ENCODE peak calls at places on chromosome 3, in eight cellular contexts. One of them, this sample, is unnamed.

GRCh38 chr3:89332311-89333159 is 225.1 kb downstream of the EPHA3 start:
- DNase-seq in SJSA1: no peak
- DNase-seq in tibial artery: no peak
- DNase-seq in CD4-positive, CD25-positive, alpha-beta regulatory T cell: no peak
- DNase-seq in heart left ventricle: no peak
- DNase-seq in fibroblast of lung: peak; percentile 7
- DNase-seq in colonic mucosa: no peak
- DNase-seq in heart right ventricle: no peak
- DNase-seq in this sample: no peak

GRCh38 chr3:58536501-58537411 is at the start of gene ACOX2:
- DNase-seq in SJSA1: no peak
- DNase-seq in tibial artery: peak; percentile 78
- DNase-seq in CD4-positive, CD25-positive, alpha-beta regulatory T cell: no peak
- DNase-seq in heart left ventricle: peak; percentile 83
- DNase-seq in fibroblast of lung: peak; percentile 79
- DNase-seq in colonic mucosa: peak; percentile 66
- DNase-seq in heart right ventricle: peak; percentile 74
- DNase-seq in this sample: no peak

GRCh38 chr3:184565421-184566211 is 4.0 kb downstream of the EPHB3 start:
- DNase-seq in SJSA1: peak; percentile 58
- DNase-seq in tibial artery: no peak
- DNase-seq in CD4-positive, CD25-positive, alpha-beta regulatory T cell: no peak
- DNase-seq in heart left ventricle: no peak
- DNase-seq in fibroblast of lung: peak; percentile 84
- DNase-seq in colonic mucosa: peak; percentile 91
- DNase-seq in heart right ventricle: no peak
- DNase-seq in this sample: no peak

GRCh38 chr3:112604536-112604935 is 36.4 kb downstream of the CCDC80 start:
- DNase-seq in SJSA1: peak; percentile 11
- DNase-seq in tibial artery: no peak
- DNase-seq in CD4-positive, CD25-positive, alpha-beta regulatory T cell: no peak
- DNase-seq in heart left ventricle: no peak
- DNase-seq in fibroblast of lung: peak; percentile 94
- DNase-seq in colonic mucosa: no peak
- DNase-seq in heart right ventricle: no peak
- DNase-seq in this sample: no peak

GRCh38 chr3:117920240-117920923 is 1114.3 kb downstream of the IGSF11 start:
- DNase-seq in SJSA1: no peak
- DNase-seq in tibial artery: no peak
- DNase-seq in CD4-positive, CD25-positive, alpha-beta regulatory T cell: no peak
- DNase-seq in heart left ventricle: no peak
- DNase-seq in fibroblast of lung: no peak
- DNase-seq in colonic mucosa: no peak
- DNase-seq in heart right ventricle: no peak
- DNase-seq in this sample: no peak

GRCh38 chr3:59514865-59515482 is 465.1 kb upstream of the CFAP20DC start:
- DNase-seq in SJSA1: no peak
- DNase-seq in tibial artery: no peak
- DNase-seq in CD4-positive, CD25-positive, alpha-beta regulatory T cell: no peak
- DNase-seq in heart left ventricle: no peak
- DNase-seq in fibroblast of lung: no peak
- DNase-seq in colonic mucosa: no peak
- DNase-seq in heart right ventricle: no peak
- DNase-seq in this sample: no peak

GRCh38 chr3:178079966-178080365 is 456.3 kb upstream of the KCNMB2 start:
- DNase-seq in SJSA1: no peak
- DNase-seq in tibial artery: no peak
- DNase-seq in CD4-positive, CD25-positive, alpha-beta regulatory T cell: no peak
- DNase-seq in heart left ventricle: no peak
- DNase-seq in fibroblast of lung: no peak
- DNase-seq in colonic mucosa: no peak
- DNase-seq in heart right ventricle: no peak
- DNase-seq in this sample: no peak

GRCh38 chr3:104632947-104633346 is 733.8 kb upstream of the ALCAM start:
- DNase-seq in SJSA1: peak; percentile 9
- DNase-seq in tibial artery: no peak
- DNase-seq in CD4-positive, CD25-positive, alpha-beta regulatory T cell: no peak
- DNase-seq in heart left ventricle: no peak
- DNase-seq in fibroblast of lung: no peak
- DNase-seq in colonic mucosa: no peak
- DNase-seq in heart right ventricle: no peak
- DNase-seq in this sample: no peak

GRCh38 chr3:98343647-98344507 is 9.8 kb upstream of the OR5K4 start:
- DNase-seq in SJSA1: peak; percentile 21
- DNase-seq in tibial artery: no peak
- DNase-seq in CD4-positive, CD25-positive, alpha-beta regulatory T cell: no peak
- DNase-seq in heart left ventricle: no peak
- DNase-seq in fibroblast of lung: peak; percentile 17
- DNase-seq in colonic mucosa: peak; percentile 48
- DNase-seq in heart right ventricle: no peak
- DNase-seq in this sample: no peak

GRCh38 chr3:64187065-64187959 is 38.0 kb downstream of the PRICKLE2 start:
- DNase-seq in SJSA1: peak; percentile 95
- DNase-seq in tibial artery: no peak
- DNase-seq in CD4-positive, CD25-positive, alpha-beta regulatory T cell: no peak
- DNase-seq in heart left ventricle: peak; percentile 77
- DNase-seq in fibroblast of lung: peak; percentile 97
- DNase-seq in colonic mucosa: peak; percentile 37
- DNase-seq in heart right ventricle: peak; percentile 54
- DNase-seq in this sample: no peak

GRCh38 chr3:53668872-53669271 is 174.5 kb downstream of the CACNA1D start:
- DNase-seq in SJSA1: no peak
- DNase-seq in tibial artery: no peak
- DNase-seq in CD4-positive, CD25-positive, alpha-beta regulatory T cell: no peak
- DNase-seq in heart left ventricle: no peak
- DNase-seq in fibroblast of lung: no peak
- DNase-seq in colonic mucosa: no peak
- DNase-seq in heart right ventricle: no peak
- DNase-seq in this sample: no peak

GRCh38 chr3:77392181-77392580 is 352.3 kb downstream of the ROBO2 start:
- DNase-seq in SJSA1: no peak
- DNase-seq in tibial artery: no peak
- DNase-seq in CD4-positive, CD25-positive, alpha-beta regulatory T cell: no peak
- DNase-seq in heart left ventricle: no peak
- DNase-seq in fibroblast of lung: no peak
- DNase-seq in colonic mucosa: no peak
- DNase-seq in heart right ventricle: no peak
- DNase-seq in this sample: no peak

GRCh38 chr3:113247664-113248458 is 36.5 kb downstream of the BOC start:
- DNase-seq in SJSA1: no peak
- DNase-seq in tibial artery: no peak
- DNase-seq in CD4-positive, CD25-positive, alpha-beta regulatory T cell: no peak
- DNase-seq in heart left ventricle: no peak
- DNase-seq in fibroblast of lung: no peak
- DNase-seq in colonic mucosa: no peak
- DNase-seq in heart right ventricle: no peak
- DNase-seq in this sample: no peak

GRCh38 chr3:50275160-50275995 is 3.5 kb upstream of the LSMEM2 start:
- DNase-seq in SJSA1: no peak
- DNase-seq in tibial artery: no peak
- DNase-seq in CD4-positive, CD25-positive, alpha-beta regulatory T cell: no peak
- DNase-seq in heart left ventricle: no peak
- DNase-seq in fibroblast of lung: no peak
- DNase-seq in colonic mucosa: no peak
- DNase-seq in heart right ventricle: peak; percentile 17
- DNase-seq in this sample: no peak

DNA sequence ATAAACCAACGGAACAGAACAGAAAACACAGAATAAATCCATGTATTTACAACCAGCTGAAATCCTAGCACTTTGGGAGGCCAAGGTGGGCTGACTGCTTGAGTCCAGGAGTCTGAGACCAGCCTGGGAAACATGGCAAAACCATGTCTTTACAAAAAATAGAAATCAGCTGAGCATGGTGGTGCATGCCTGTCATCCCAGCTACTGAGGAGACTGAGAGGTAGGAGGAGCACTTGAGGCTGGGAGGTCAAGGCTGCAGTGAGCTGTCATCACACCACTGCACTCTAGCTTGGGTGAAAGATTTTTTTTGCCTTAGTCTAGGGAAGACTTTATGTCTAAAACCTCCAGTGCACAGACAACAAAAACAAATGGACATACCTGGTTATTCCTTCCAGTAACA is 120.7 kb downstream of the STT3B start:
- DNase-seq in SJSA1: no peak
- DNase-seq in tibial artery: no peak
- DNase-seq in CD4-positive, CD25-positive, alpha-beta regulatory T cell: no peak
- DNase-seq in heart left ventricle: no peak
- DNase-seq in fibroblast of lung: no peak
- DNase-seq in colonic mucosa: no peak
- DNase-seq in heart right ventricle: no peak
- DNase-seq in this sample: no peak
- H3K9me3 ChIP-seq in SJSA1: peaks cover 10% of the 10 kb centered on the region
- H3K9me3 ChIP-seq in tibial artery: peaks cover 45% of the 10 kb centered on the region
- H3K9me3 ChIP-seq in CD4-positive, CD25-positive, alpha-beta regulatory T cell: peaks cover 70% of the 10 kb centered on the region
- H3K9me3 ChIP-seq in heart left ventricle: peaks cover 74% of the 10 kb centered on the region
- H3K9me3 ChIP-seq in fibroblast of lung: no peaks in the 10 kb centered on the region
- H3K9me3 ChIP-seq in colonic mucosa: no peaks in the 10 kb centered on the region
- H3K9me3 ChIP-seq in heart right ventricle: peaks cover 74% of the 10 kb centered on the region
- H3K9me3 ChIP-seq in this sample: peaks cover 68% of the 10 kb centered on the region

GRCh38 chr3:43015572-43016512 is 36.7 kb downstream of the GASK1A start:
- DNase-seq in SJSA1: no peak
- DNase-seq in tibial artery: no peak
- DNase-seq in CD4-positive, CD25-positive, alpha-beta regulatory T cell: no peak
- DNase-seq in heart left ventricle: no peak
- DNase-seq in fibroblast of lung: no peak
- DNase-seq in colonic mucosa: no peak
- DNase-seq in heart right ventricle: no peak
- DNase-seq in this sample: no peak

GRCh38 chr3:43014990-43015389 is 35.9 kb downstream of the GASK1A start:
- DNase-seq in SJSA1: no peak
- DNase-seq in tibial artery: no peak
- DNase-seq in CD4-positive, CD25-positive, alpha-beta regulatory T cell: no peak
- DNase-seq in heart left ventricle: no peak
- DNase-seq in fibroblast of lung: no peak
- DNase-seq in colonic mucosa: no peak
- DNase-seq in heart right ventricle: no peak
- DNase-seq in this sample: no peak

GRCh38 chr3:43017593-43018195 is 38.6 kb downstream of the GASK1A start:
- DNase-seq in SJSA1: no peak
- DNase-seq in tibial artery: no peak
- DNase-seq in CD4-positive, CD25-positive, alpha-beta regulatory T cell: no peak
- DNase-seq in heart left ventricle: no peak
- DNase-seq in fibroblast of lung: no peak
- DNase-seq in colonic mucosa: no peak
- DNase-seq in heart right ventricle: no peak
- DNase-seq in this sample: no peak

GRCh38 chr3:43016513-43016865 is 37.4 kb downstream of the GASK1A start:
- DNase-seq in SJSA1: no peak
- DNase-seq in tibial artery: no peak
- DNase-seq in CD4-positive, CD25-positive, alpha-beta regulatory T cell: no peak
- DNase-seq in heart left ventricle: no peak
- DNase-seq in fibroblast of lung: no peak
- DNase-seq in colonic mucosa: no peak
- DNase-seq in heart right ventricle: no peak
- DNase-seq in this sample: no peak

GRCh38 chr3:43017038-43017437 is 37.9 kb downstream of the GASK1A start:
- DNase-seq in SJSA1: no peak
- DNase-seq in tibial artery: no peak
- DNase-seq in CD4-positive, CD25-positive, alpha-beta regulatory T cell: no peak
- DNase-seq in heart left ventricle: no peak
- DNase-seq in fibroblast of lung: no peak
- DNase-seq in colonic mucosa: no peak
- DNase-seq in heart right ventricle: no peak
- DNase-seq in this sample: no peak
- H3K9me3 ChIP-seq in SJSA1: no peaks in the 10 kb centered on the region
- H3K9me3 ChIP-seq in tibial artery: no peaks in the 10 kb centered on the region
- H3K9me3 ChIP-seq in CD4-positive, CD25-positive, alpha-beta regulatory T cell: peaks cover 30% of the 10 kb centered on the region
- H3K9me3 ChIP-seq in heart left ventricle: no peaks in the 10 kb centered on the region
- H3K9me3 ChIP-seq in fibroblast of lung: no peaks in the 10 kb centered on the region
- H3K9me3 ChIP-seq in colonic mucosa: no peaks in the 10 kb centered on the region
- H3K9me3 ChIP-seq in heart right ventricle: no peaks in the 10 kb centered on the region
- H3K9me3 ChIP-seq in this sample: peaks cover 40% of the 10 kb centered on the region

GRCh38 chr3:145251311-145251710 is 909.7 kb downstream of the PLOD2 start:
- DNase-seq in SJSA1: no peak
- DNase-seq in tibial artery: no peak
- DNase-seq in CD4-positive, CD25-positive, alpha-beta regulatory T cell: no peak
- DNase-seq in heart left ventricle: no peak
- DNase-seq in fibroblast of lung: no peak
- DNase-seq in colonic mucosa: no peak
- DNase-seq in heart right ventricle: no peak
- DNase-seq in this sample: no peak
- H3K9me3 ChIP-seq in SJSA1: no peaks in the 10 kb centered on the region
- H3K9me3 ChIP-seq in tibial artery: peaks cover 12% of the 10 kb centered on the region
- H3K9me3 ChIP-seq in CD4-positive, CD25-positive, alpha-beta regulatory T cell: peaks cover 2% of the 10 kb centered on the region
- H3K9me3 ChIP-seq in heart left ventricle: peaks cover 25% of the 10 kb centered on the region
- H3K9me3 ChIP-seq in fibroblast of lung: no peaks in the 10 kb centered on the region
- H3K9me3 ChIP-seq in colonic mucosa: no peaks in the 10 kb centered on the region
- H3K9me3 ChIP-seq in heart right ventricle: peaks cover 43% of the 10 kb centered on the region
- H3K9me3 ChIP-seq in this sample: no peaks in the 10 kb centered on the region

DNA sequence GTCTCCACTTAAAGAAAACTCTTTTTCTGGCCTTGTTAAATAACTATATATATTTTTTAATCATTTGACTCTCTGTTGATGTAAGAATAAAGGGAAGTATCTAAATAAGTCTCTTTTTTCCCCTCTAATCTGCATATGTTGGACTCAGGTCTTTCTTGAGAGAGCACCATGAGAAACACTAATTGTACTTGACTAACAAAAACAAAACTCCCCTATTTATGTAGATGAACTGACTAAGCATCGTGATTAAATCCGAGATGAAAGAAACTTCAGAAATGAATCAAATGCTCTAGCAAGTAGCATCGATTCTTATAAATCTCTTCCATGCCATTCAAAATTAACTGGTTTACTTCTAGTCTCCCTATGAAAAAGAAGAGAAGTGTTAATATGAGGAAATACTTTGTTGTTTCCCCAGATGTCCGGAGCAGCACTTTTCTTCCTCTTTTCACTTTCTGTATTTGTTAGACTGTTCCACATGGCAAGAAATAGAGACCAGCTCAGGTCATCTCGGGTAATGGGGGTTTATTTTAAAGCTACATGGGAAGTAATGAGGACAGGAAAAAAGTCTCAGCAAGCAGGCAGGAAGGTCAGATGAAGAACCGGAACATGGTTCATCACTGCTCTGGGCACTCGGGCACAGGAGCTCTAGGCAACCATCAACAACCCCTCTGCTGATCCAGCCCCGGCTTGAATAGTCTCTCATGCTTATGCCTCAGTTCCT is 288.3 kb downstream of the CNTN6 start:
- DNase-seq in SJSA1: no peak
- DNase-seq in tibial artery: peak; percentile 23
- DNase-seq in CD4-positive, CD25-positive, alpha-beta regulatory T cell: no peak
- DNase-seq in heart left ventricle: peak; percentile 8
- DNase-seq in fibroblast of lung: no peak
- DNase-seq in colonic mucosa: no peak
- DNase-seq in heart right ventricle: no peak
- DNase-seq in this sample: no peak
- H3K9me3 ChIP-seq in SJSA1: peaks cover 9% of the 10 kb centered on the region
- H3K9me3 ChIP-seq in tibial artery: no peaks in the 10 kb centered on the region
- H3K9me3 ChIP-seq in CD4-positive, CD25-positive, alpha-beta regulatory T cell: no peaks in the 10 kb centered on the region
- H3K9me3 ChIP-seq in heart left ventricle: no peaks in the 10 kb centered on the region
- H3K9me3 ChIP-seq in fibroblast of lung: no peaks in the 10 kb centered on the region
- H3K9me3 ChIP-seq in colonic mucosa: no peaks in the 10 kb centered on the region
- H3K9me3 ChIP-seq in heart right ventricle: no peaks in the 10 kb centered on the region
- H3K9me3 ChIP-seq in this sample: no peaks in the 10 kb centered on the region